ENCODE peak calls at places on chromosomes 11 and 22, in ten cellular contexts. One of them, this sample, is unnamed.

GRCh38 chr22:29190051-29190450 is 15.6 kb upstream of the EMID1 start:
- DNase-seq in DMS153: no peak
- DNase-seq in NCI-H1105: no peak
- DNase-seq in T-helper 2 cell: no peak
- DNase-seq in kidney epithelial cell: no peak
- DNase-seq in foreskin fibroblast: no peak
- DNase-seq in EL: no peak
- DNase-seq in nephron progenitor cell: no peak
- DNase-seq in GM12878: no peak
- DNase-seq in cardiac septum: peak
- DNase-seq in this sample: no peak

GRCh38 chr11:19447150-19447566 is 206.4 kb upstream of the E2F8 start:
- DNase-seq in DMS153: no peak
- DNase-seq in NCI-H1105: no peak
- DNase-seq in T-helper 2 cell: no peak
- DNase-seq in kidney epithelial cell: no peak
- DNase-seq in foreskin fibroblast: peak
- DNase-seq in EL: peak
- DNase-seq in nephron progenitor cell: no peak
- DNase-seq in GM12878: no peak
- DNase-seq in cardiac septum: no peak
- DNase-seq in this sample: no peak

GRCh38 chr11:250740-251299 is 14.0 kb downstream of the PSMD13 start:
- DNase-seq in DMS153: peak
- DNase-seq in NCI-H1105: no peak
- DNase-seq in T-helper 2 cell: peak
- DNase-seq in kidney epithelial cell: no peak
- DNase-seq in foreskin fibroblast: peak
- DNase-seq in EL: peak
- DNase-seq in nephron progenitor cell: peak
- DNase-seq in GM12878: no peak
- DNase-seq in cardiac septum: peak
- DNase-seq in this sample: no peak

GRCh38 chr11:95599959-95600586 is 189.5 kb downstream of the FAM76B start:
- DNase-seq in DMS153: no peak
- DNase-seq in NCI-H1105: no peak
- DNase-seq in T-helper 2 cell: no peak
- DNase-seq in kidney epithelial cell: no peak
- DNase-seq in foreskin fibroblast: no peak
- DNase-seq in EL: no peak
- DNase-seq in nephron progenitor cell: no peak
- DNase-seq in GM12878: no peak
- DNase-seq in cardiac septum: no peak
- DNase-seq in this sample: no peak

GRCh38 chr11:2204361-2205213 is 33.0 kb upstream of the TH start:
- DNase-seq in DMS153: no peak
- DNase-seq in NCI-H1105: no peak
- DNase-seq in T-helper 2 cell: no peak
- DNase-seq in kidney epithelial cell: no peak
- DNase-seq in foreskin fibroblast: no peak
- DNase-seq in EL: no peak
- DNase-seq in nephron progenitor cell: no peak
- DNase-seq in GM12878: no peak
- DNase-seq in cardiac septum: peak
- DNase-seq in this sample: peak

GRCh38 chr11:2885676-2886081 is at the start of gene CDKN1C:
- DNase-seq in DMS153: peak
- DNase-seq in NCI-H1105: peak
- DNase-seq in T-helper 2 cell: peak
- DNase-seq in kidney epithelial cell: no peak
- DNase-seq in foreskin fibroblast: peak
- DNase-seq in EL: peak
- DNase-seq in nephron progenitor cell: peak
- DNase-seq in GM12878: no peak
- DNase-seq in cardiac septum: peak
- DNase-seq in this sample: peak

GRCh38 chr11:123580557-123581275 is 73.7 kb downstream of the SCN3B start:
- DNase-seq in DMS153: peak
- DNase-seq in NCI-H1105: peak
- DNase-seq in T-helper 2 cell: peak
- DNase-seq in kidney epithelial cell: no peak
- DNase-seq in foreskin fibroblast: peak
- DNase-seq in EL: peak
- DNase-seq in nephron progenitor cell: peak
- DNase-seq in GM12878: no peak
- DNase-seq in cardiac septum: peak
- DNase-seq in this sample: no peak

GRCh38 chr11:117220568-117220967 is 11.3 kb downstream of the PCSK7 start:
- DNase-seq in DMS153: no peak
- DNase-seq in NCI-H1105: no peak
- DNase-seq in T-helper 2 cell: no peak
- DNase-seq in kidney epithelial cell: no peak
- DNase-seq in foreskin fibroblast: no peak
- DNase-seq in EL: no peak
- DNase-seq in nephron progenitor cell: no peak
- DNase-seq in GM12878: no peak
- DNase-seq in cardiac septum: no peak
- DNase-seq in this sample: no peak

GRCh38 chr11:43643898-43644625 is 36.5 kb upstream of the HSD17B12 start:
- DNase-seq in DMS153: peak
- DNase-seq in NCI-H1105: peak
- DNase-seq in T-helper 2 cell: peak
- DNase-seq in kidney epithelial cell: peak
- DNase-seq in foreskin fibroblast: peak
- DNase-seq in EL: peak
- DNase-seq in nephron progenitor cell: peak
- DNase-seq in GM12878: peak
- DNase-seq in cardiac septum: peak
- DNase-seq in this sample: peak

GRCh38 chr22:17475318-17476212 is 87.7 kb upstream of the SLC25A18 start:
- DNase-seq in DMS153: no peak
- DNase-seq in NCI-H1105: no peak
- DNase-seq in T-helper 2 cell: no peak
- DNase-seq in kidney epithelial cell: no peak
- DNase-seq in foreskin fibroblast: no peak
- DNase-seq in EL: no peak
- DNase-seq in nephron progenitor cell: no peak
- DNase-seq in GM12878: no peak
- DNase-seq in cardiac septum: no peak
- DNase-seq in this sample: no peak

GRCh38 chr22:32695451-32695891 is 106.0 kb upstream of the TIMP3 start:
- DNase-seq in DMS153: no peak
- DNase-seq in NCI-H1105: no peak
- DNase-seq in T-helper 2 cell: no peak
- DNase-seq in kidney epithelial cell: peak
- DNase-seq in foreskin fibroblast: peak
- DNase-seq in EL: peak
- DNase-seq in nephron progenitor cell: no peak
- DNase-seq in GM12878: no peak
- DNase-seq in cardiac septum: no peak
- DNase-seq in this sample: no peak

GRCh38 chr11:127521413-127521812 is 520.8 kb upstream of the KIRREL3 start:
- DNase-seq in DMS153: no peak
- DNase-seq in NCI-H1105: no peak
- DNase-seq in T-helper 2 cell: no peak
- DNase-seq in kidney epithelial cell: peak
- DNase-seq in foreskin fibroblast: peak
- DNase-seq in EL: peak
- DNase-seq in nephron progenitor cell: no peak
- DNase-seq in GM12878: no peak
- DNase-seq in cardiac septum: no peak
- DNase-seq in this sample: no peak

GRCh38 chr11:130001491-130002351 is 914 bp downstream of the PRDM10 start:
- DNase-seq in DMS153: peak
- DNase-seq in NCI-H1105: peak
- DNase-seq in T-helper 2 cell: no peak
- DNase-seq in kidney epithelial cell: no peak
- DNase-seq in foreskin fibroblast: peak
- DNase-seq in EL: peak
- DNase-seq in nephron progenitor cell: peak
- DNase-seq in GM12878: no peak
- DNase-seq in cardiac septum: peak
- DNase-seq in this sample: no peak

GRCh38 chr22:35749808-35750207 is 32.1 kb downstream of the APOL5 start:
- DNase-seq in DMS153: no peak
- DNase-seq in NCI-H1105: no peak
- DNase-seq in T-helper 2 cell: no peak
- DNase-seq in kidney epithelial cell: peak
- DNase-seq in foreskin fibroblast: peak
- DNase-seq in EL: peak
- DNase-seq in nephron progenitor cell: no peak
- DNase-seq in GM12878: peak
- DNase-seq in cardiac septum: no peak
- DNase-seq in this sample: no peak

GRCh38 chr11:73429121-73429740 is 53.0 kb downstream of the RELT start:
- DNase-seq in DMS153: no peak
- DNase-seq in NCI-H1105: no peak
- DNase-seq in T-helper 2 cell: no peak
- DNase-seq in kidney epithelial cell: no peak
- DNase-seq in foreskin fibroblast: peak
- DNase-seq in EL: peak
- DNase-seq in nephron progenitor cell: no peak
- DNase-seq in GM12878: no peak
- DNase-seq in cardiac septum: no peak
- DNase-seq in this sample: no peak

GRCh38 chr11:2303627-2304155 is 1.9 kb downstream of the TSPAN32 start:
- DNase-seq in DMS153: no peak
- DNase-seq in NCI-H1105: no peak
- DNase-seq in T-helper 2 cell: no peak
- DNase-seq in kidney epithelial cell: no peak
- DNase-seq in foreskin fibroblast: no peak
- DNase-seq in EL: no peak
- DNase-seq in nephron progenitor cell: no peak
- DNase-seq in GM12878: no peak
- DNase-seq in cardiac septum: peak
- DNase-seq in this sample: peak

GRCh38 chr11:74272276-74272675 is 39.2 kb downstream of the P4HA3 start:
- DNase-seq in DMS153: no peak
- DNase-seq in NCI-H1105: no peak
- DNase-seq in T-helper 2 cell: no peak
- DNase-seq in kidney epithelial cell: no peak
- DNase-seq in foreskin fibroblast: no peak
- DNase-seq in EL: no peak
- DNase-seq in nephron progenitor cell: no peak
- DNase-seq in GM12878: no peak
- DNase-seq in cardiac septum: no peak
- DNase-seq in this sample: no peak

GRCh38 chr22:45709866-45710265 is 38.2 kb downstream of the ATXN10 start:
- DNase-seq in DMS153: no peak
- DNase-seq in NCI-H1105: no peak
- DNase-seq in T-helper 2 cell: no peak
- DNase-seq in kidney epithelial cell: no peak
- DNase-seq in foreskin fibroblast: peak
- DNase-seq in EL: peak
- DNase-seq in nephron progenitor cell: no peak
- DNase-seq in GM12878: no peak
- DNase-seq in cardiac septum: no peak
- DNase-seq in this sample: no peak

GRCh38 chr11:75781831-75782230 is 13.3 kb downstream of the DGAT2 start:
- DNase-seq in DMS153: no peak
- DNase-seq in NCI-H1105: no peak
- DNase-seq in T-helper 2 cell: no peak
- DNase-seq in kidney epithelial cell: no peak
- DNase-seq in foreskin fibroblast: no peak
- DNase-seq in EL: no peak
- DNase-seq in nephron progenitor cell: no peak
- DNase-seq in GM12878: no peak
- DNase-seq in cardiac septum: no peak
- DNase-seq in this sample: no peak